ENCODE peak calls at places on chromosomes 6 and 20, in eight cellular contexts. P, E, U, R, Q, N, Y and L are unnamed samples.

GRCh38 chr20:19784511-19785172 is 26.6 kb downstream of the RIN2 start:
- DNase-seq in E (peak), Q (peak), Y (no peak), U (peak), P (peak), N (peak), R (no peak), L (peak)

GRCh38 chr6:130622142-130622541 is 205.1 kb upstream of the SMLR1 start:
- DNase-seq in N (no peak), R (no peak), Y (no peak), Q (no peak), E (no peak), P (peak), U (peak), L (no peak)

GRCh38 chr6:143755301-143755744 is 77.6 kb downstream of the PHACTR2 start:
- DNase-seq in Y (no peak), P (peak), U (peak), N (no peak), Q (no peak), R (peak), E (no peak), L (no peak)

GRCh38 chr6:55980627-55981211 is 105.3 kb upstream of the BMP5 start:
- DNase-seq in N (no peak), U (peak), P (peak), Y (no peak), R (no peak), Q (no peak), E (no peak), L (no peak)

GRCh38 chr6:143513410-143513809 is 1.9 kb upstream of the FUCA2 start:
- DNase-seq in E (peak), Q (no peak), R (peak), Y (no peak), P (no peak), N (no peak), U (no peak), L (no peak)

GRCh38 chr20:23928788-23929187 is 49.2 kb upstream of the CST5 start:
- DNase-seq in Q (no peak), P (no peak), R (no peak), Y (no peak), U (no peak), E (no peak), N (no peak), L (no peak)

GRCh38 chr20:47071646-47072185 is 177.1 kb downstream of the EYA2 start:
- DNase-seq in Y (no peak), R (no peak), U (no peak), N (no peak), E (no peak), Q (no peak), P (no peak), L (no peak)

GRCh38 chr20:63847374-63848002 is 13.8 kb upstream of the ABHD16B start:
- DNase-seq in E (no peak), Q (no peak), N (no peak), R (no peak), U (no peak), Y (no peak), P (peak), L (no peak)

GRCh38 chr6:56683882-56684281 is 41.2 kb upstream of the DST start:
- DNase-seq in N (peak), Y (no peak), Q (no peak), E (no peak), U (peak), R (no peak), P (peak), L (no peak)

GRCh38 chr6:38549180-38549579 is 90.5 kb downstream of the BTBD9 start:
- DNase-seq in N (no peak), Y (no peak), P (no peak), U (no peak), E (no peak), Q (no peak), R (no peak), L (no peak)

GRCh38 chr6:47047097-47047478 is 5.0 kb upstream of the ADGRF1 start:
- DNase-seq in P (no peak), E (no peak), R (no peak), Y (no peak), U (no peak), N (no peak), Q (no peak), L (no peak)

GRCh38 chr6:134457941-134458340 is 140.0 kb upstream of the SGK1 start:
- DNase-seq in Q (no peak), R (no peak), N (no peak), P (no peak), Y (no peak), U (no peak), E (no peak), L (no peak)

GRCh38 chr6:107679457-107679856 is 144.7 kb downstream of the SCML4 start:
- DNase-seq in R (no peak), Y (no peak), N (no peak), P (no peak), Q (no peak), E (no peak), U (peak), L (no peak)

GRCh38 chr20:50274570-50275430 is 84.2 kb downstream of the CEBPB start:
- DNase-seq in N (no peak), P (no peak), R (no peak), E (peak), U (no peak), Q (no peak), Y (peak), L (no peak)

GRCh38 chr6:105430685-105431084 is 27.8 kb upstream of the PREP start:
- DNase-seq in Q (no peak), P (no peak), U (no peak), Y (no peak), E (no peak), R (no peak), N (no peak), L (no peak)

GRCh38 chr20:63979549-63980316 is at the start of gene SAMD10:
- DNase-seq in Q (peak), R (peak), U (peak), Y (no peak), E (peak), P (peak), N (no peak), L (peak)

GRCh38 chr6:130713144-130713543 is 114.1 kb upstream of the SMLR1 start:
- DNase-seq in P (no peak), E (no peak), Q (no peak), N (no peak), R (no peak), U (no peak), Y (no peak), L (no peak)

GRCh38 chr6:134217516-134218140 is 100.3 kb downstream of the SGK1 start:
- DNase-seq in E (no peak), Y (no peak), P (no peak), R (no peak), N (no peak), Q (no peak), U (no peak), L (no peak)

GRCh38 chr20:21099653-21100589 is 6.2 kb downstream of the LINC00237 start:
- DNase-seq in E (peak), N (no peak), P (no peak), U (peak), Q (no peak), R (peak), Y (peak), L (peak)

GRCh38 chr6:133083248-133083967 is 157.7 kb upstream of the EYA4 start:
- DNase-seq in E (no peak), Q (no peak), R (no peak), Y (no peak), N (no peak), P (no peak), U (no peak), L (no peak)

GRCh38 chr20:19934792-19935491 is 82.2 kb upstream of the NAA20 start:
- DNase-seq in P (peak), Y (no peak), E (peak), Q (no peak), R (peak), U (no peak), N (peak), L (no peak)

GRCh38 chr6:149545258-149545753 is 537 bp downstream of the PPIL4 start:
- DNase-seq in P (peak), Q (no peak), R (no peak), Y (no peak), N (peak), E (peak), U (peak), L (no peak)

GRCh38 chr6:122692175-122692598 is 82.0 kb downstream of the PKIB start:
- DNase-seq in E (no peak), Q (no peak), N (peak), Y (no peak), U (peak), P (no peak), R (no peak), L (no peak)

GRCh38 chr6:73079978-73080377 is 145.3 kb downstream of the KHDC1L start:
- DNase-seq in E (no peak), R (no peak), P (no peak), N (no peak), Y (no peak), Q (peak), U (peak), L (no peak)

GRCh38 chr20:17226410-17227198 is at the start of gene PCSK2:
- DNase-seq in N (no peak), Y (peak), P (no peak), U (peak), R (peak), E (peak), Q (no peak), L (no peak)

GRCh38 chr20:35967979-35968640 is at the start of gene CNBD2:
- DNase-seq in Q (no peak), Y (no peak), E (no peak), U (no peak), P (no peak), R (no peak), N (no peak), L (no peak)

GRCh38 chr6:154343473-154344308 is 12.9 kb downstream of the IPCEF1 start:
- DNase-seq in Y (no peak), E (peak), U (peak), N (peak), Q (no peak), R (peak), P (peak), L (no peak)
- TF ChIP-seq POLR2A in Y (no peak), E (no peak), U (no peak), N (no peak), Q (no peak), R (no peak), P (no peak), L (no peak)

GRCh38 chr20:32820000-32820697 is 395 bp downstream of the MAPRE1 start:
- DNase-seq in U (peak), R (no peak), Y (peak), Q (no peak), N (peak), E (no peak), P (peak), L (peak)
- TF ChIP-seq POLR2A in U (peak), R (no peak), Y (peak), Q (peak), N (no peak), E (no peak), P (no peak), L (peak)

DNA sequence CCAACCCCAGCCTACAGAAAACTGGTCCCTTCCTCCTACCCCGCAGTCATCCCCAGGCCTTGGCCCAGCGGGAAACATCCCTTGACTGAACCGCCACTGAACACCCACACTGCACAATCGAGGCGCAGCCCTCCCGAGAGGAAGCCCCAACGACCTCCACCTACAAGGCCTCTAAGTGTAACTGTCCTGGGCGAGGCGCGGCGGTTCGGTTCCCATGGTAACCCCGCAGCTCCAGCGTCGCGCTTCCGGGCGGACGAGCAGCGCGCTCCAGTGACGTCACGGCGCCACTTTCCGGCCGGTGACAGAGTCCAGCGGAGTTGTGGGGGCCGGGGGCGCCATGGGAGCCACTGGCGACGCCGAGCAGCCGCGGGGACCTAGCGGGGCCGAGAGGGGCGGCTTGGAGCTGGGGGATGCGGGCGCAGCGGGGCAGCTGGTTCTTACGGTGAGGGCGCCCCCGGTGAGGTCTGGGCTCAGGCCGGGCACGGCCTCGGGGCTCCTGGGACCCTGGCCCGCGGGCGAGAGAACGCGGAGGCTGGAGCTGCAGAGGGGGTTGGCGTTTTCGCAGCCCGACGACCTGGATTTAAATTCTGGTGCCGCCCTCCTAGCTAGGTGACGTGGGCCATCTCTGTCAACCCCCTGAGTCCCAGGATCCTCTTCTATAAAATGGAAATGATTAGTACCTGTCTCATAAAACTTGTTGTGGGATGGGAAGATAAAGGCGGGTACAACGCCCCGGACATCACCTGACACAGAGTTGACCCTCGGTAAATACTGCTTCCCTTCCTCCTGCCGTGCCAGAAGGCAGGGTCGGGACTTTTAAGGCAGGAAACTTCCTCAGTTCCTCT is at the start of the genes DNTTIP1 and WFDC3:
- DNase-seq in U (peak), N (peak), E (peak), R (peak), Y (peak), P (peak), Q (peak), L (peak)
- TF ChIP-seq POLR2A in U (peak), N (peak), E (no peak), R (peak), Y (peak), P (peak), Q (peak), L (no peak)

GRCh38 chr6:157274471-157275226 is 48.7 kb downstream of the TMEM242 start:
- DNase-seq in P (peak), R (peak), Q (peak), N (peak), U (peak), Y (peak), E (peak), L (peak)
- TF ChIP-seq POLR2A in P (no peak), R (no peak), Q (peak), N (no peak), U (peak), Y (peak), E (no peak), L (no peak)

DNA sequence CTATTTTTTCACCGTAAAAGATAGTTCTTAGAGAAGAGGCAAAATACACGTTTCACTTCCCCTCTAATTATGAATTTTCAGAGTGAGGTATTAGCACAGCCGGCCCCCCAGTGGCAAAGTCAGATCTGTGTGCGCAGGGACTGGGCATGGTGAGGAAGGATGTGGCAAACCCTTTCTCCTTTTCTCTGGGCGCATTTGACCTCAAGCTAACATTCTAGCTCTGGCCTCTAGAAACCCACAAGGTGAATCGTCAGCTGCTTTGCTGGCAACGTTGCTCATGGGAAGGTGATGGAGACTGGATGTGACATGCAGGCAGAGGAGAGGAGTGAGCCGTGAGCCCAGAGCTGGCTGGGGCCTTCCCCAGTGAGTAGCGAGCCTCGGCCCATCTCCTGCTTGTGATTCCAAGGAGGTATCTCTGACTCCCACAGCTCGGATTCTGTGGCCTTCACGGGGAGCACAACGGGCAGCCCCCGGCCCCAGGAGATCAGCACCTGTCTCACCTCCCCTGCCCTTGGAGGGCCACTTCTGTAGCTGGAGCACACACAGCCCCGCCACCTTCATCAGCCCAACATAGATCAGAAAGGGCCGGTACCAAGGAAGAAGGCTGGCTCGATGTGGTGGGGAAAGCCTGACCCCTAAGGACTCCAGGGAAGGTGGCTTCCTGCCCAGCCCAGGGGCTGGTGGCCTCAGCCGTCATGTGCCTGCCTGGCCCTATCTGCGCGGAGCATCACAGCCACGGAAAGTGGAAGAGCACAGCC is 152.8 kb downstream of the TAF4 start:
- DNase-seq in P (no peak), Y (no peak), U (no peak), E (no peak), N (no peak), R (no peak), Q (peak), L (peak)
- TF ChIP-seq POLR2A in P (no peak), Y (no peak), U (no peak), E (no peak), N (no peak), R (no peak), Q (no peak), L (no peak)

GRCh38 chr6:31657406-31658157 is 1.9 kb downstream of the APOM start:
- DNase-seq in Y (no peak), E (no peak), Q (no peak), R (no peak), N (no peak), U (no peak), P (no peak), L (no peak)

GRCh38 chr6:31654574-31655348 is 933 bp upstream of the APOM start:
- DNase-seq in P (no peak), N (no peak), R (no peak), E (no peak), Y (no peak), U (no peak), Q (no peak), L (no peak)

GRCh38 chr6:31651602-31652191 is 764 bp downstream of the BAG6 start:
- DNase-seq in R (no peak), Q (no peak), P (peak), N (peak), Y (peak), U (peak), E (no peak), L (no peak)

GRCh38 chr6:31655349-31656237 is at the start of gene APOM:
- DNase-seq in R (no peak), Y (no peak), E (no peak), Q (no peak), N (no peak), U (no peak), P (no peak), L (no peak)

DNA sequence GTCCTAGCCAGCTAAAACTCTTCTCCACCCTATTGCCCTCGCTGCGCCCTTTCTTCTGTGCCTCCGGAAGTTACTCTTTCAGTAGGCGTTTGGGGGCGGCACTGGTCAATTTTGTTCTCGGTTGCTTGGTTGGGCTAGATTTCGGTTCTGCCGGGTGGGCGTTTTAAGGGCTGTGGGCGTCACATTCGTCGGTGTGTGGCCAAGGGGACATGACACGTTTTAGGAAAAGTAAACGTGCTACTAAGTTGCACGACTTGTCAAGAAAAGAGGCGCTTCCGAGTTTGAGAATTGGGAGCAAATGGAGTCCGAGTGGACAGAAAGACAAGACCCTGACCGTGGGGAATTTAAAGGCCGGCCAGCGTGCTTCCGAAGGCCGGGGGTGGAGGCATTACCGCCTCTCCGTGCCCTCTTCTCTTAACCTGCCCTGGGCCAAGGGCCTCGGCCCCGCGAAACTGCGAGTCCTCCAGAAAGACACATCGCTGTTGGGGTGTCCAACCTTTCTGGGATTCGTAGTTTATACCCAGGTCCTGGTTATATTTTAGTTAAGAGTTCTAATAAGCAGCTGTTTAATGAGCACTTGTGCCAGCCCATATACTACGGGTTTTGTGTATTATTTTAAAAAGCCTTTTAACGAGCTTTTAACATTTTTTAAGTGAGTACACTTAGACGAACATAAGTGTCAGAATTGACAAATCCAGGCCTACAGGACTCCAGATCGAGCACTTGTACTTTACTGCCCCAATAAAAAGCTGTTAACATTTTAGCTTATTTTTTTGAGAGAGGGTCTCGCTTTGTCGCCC is 664 bp upstream of the BAG6 start:
- DNase-seq in U (no peak), R (no peak), Y (peak), P (no peak), Q (no peak), E (peak), N (peak), L (peak)
- TF ChIP-seq POLR2A in U (no peak), R (peak), Y (peak), P (no peak), Q (no peak), E (no peak), N (no peak), L (peak)

GRCh38 chr6:1311400-1312192 is at the start of gene FOXQ1:
- DNase-seq in R (peak), N (peak), U (peak), Y (peak), P (peak), E (peak), Q (no peak), L (peak)
- TF ChIP-seq POLR2A in R (no peak), N (peak), U (no peak), Y (peak), P (no peak), E (peak), Q (no peak), L (no peak)